ENCODE peak calls at places on chromosomes 11 and 22, in ten cellular contexts. B is suprapubic skin; U is stomach; E is astrocyte; O is PC-9; V is substantia nigra; I is neural progenitor cell; T is colonic mucosa; G is CD4-positive, CD25-positive, alpha-beta regulatory T cell; P is neuronal stem cell. Z is an unnamed sample.

GRCh38 chr11:12989428-12990242 is 19.5 kb upstream of the RASSF10 start:
- DNase-seq in B (no peak), U (no peak), E (no peak), O (no peak), V (no peak), I (peak), T (no peak), G (no peak), P (no peak), Z (no peak)

GRCh38 chr11:128465531-128465930 is 121.8 kb downstream of the ETS1 start:
- DNase-seq in B (no peak), U (no peak), E (no peak), O (no peak), V (no peak), I (no peak), T (no peak), G (no peak), P (no peak), Z (no peak)

GRCh38 chr11:64245797-64246623 is 733 bp downstream of the PPP1R14B start:
- DNase-seq in B (peak), U (peak), E (peak), O (peak), V (peak), I (peak), T (peak), G (peak), P (no peak), Z (peak)

GRCh38 chr22:42343551-42344081 is 73.2 kb upstream of the TCF20 start:
- DNase-seq in B (no peak), U (no peak), E (no peak), O (no peak), V (peak), I (peak), T (no peak), G (no peak), P (no peak), Z (no peak)

GRCh38 chr11:113387605-113388211 is at the start of gene ANKK1:
- DNase-seq in B (no peak), U (no peak), E (no peak), O (no peak), V (no peak), I (peak), T (peak), G (no peak), P (peak), Z (peak)

GRCh38 chr22:30636226-30637077 is 871 bp downstream of the SLC35E4 start:
- DNase-seq in B (no peak), U (peak), E (peak), O (peak), V (peak), I (peak), T (peak), G (peak), P (no peak), Z (peak)

GRCh38 chr11:70729949-70730348 is 331.6 kb downstream of the CTTN start:
- DNase-seq in B (no peak), U (peak), E (no peak), O (no peak), V (no peak), I (no peak), T (no peak), G (no peak), P (no peak), Z (no peak)

GRCh38 chr22:50083462-50084081 is 1.7 kb downstream of the MLC1 start:
- DNase-seq in B (no peak), U (no peak), E (no peak), O (no peak), V (no peak), I (no peak), T (no peak), G (no peak), P (no peak), Z (no peak)

GRCh38 chr22:45268958-45269844 is 15.5 kb upstream of the UPK3A start:
- DNase-seq in B (peak), U (peak), E (no peak), O (no peak), V (peak), I (peak), T (peak), G (peak), P (peak), Z (peak)

GRCh38 chr11:15499684-15500083 is 385.0 kb downstream of the INSC start:
- DNase-seq in B (no peak), U (no peak), E (no peak), O (no peak), V (no peak), I (no peak), T (no peak), G (no peak), P (no peak), Z (no peak)

GRCh38 chr22:50340157-50340879 is 2.8 kb upstream of the PPP6R2 start:
- DNase-seq in B (no peak), U (no peak), E (peak), O (peak), V (no peak), I (peak), T (no peak), G (no peak), P (no peak), Z (no peak)

GRCh38 chr11:3920148-3920852 is 64.8 kb downstream of the STIM1 start:
- DNase-seq in B (no peak), U (peak), E (peak), O (peak), V (no peak), I (no peak), T (peak), G (peak), P (no peak), Z (no peak)

GRCh38 chr11:87005569-87005921 is 32.2 kb upstream of the TMEM135 start:
- DNase-seq in B (no peak), U (no peak), E (no peak), O (no peak), V (no peak), I (no peak), T (no peak), G (no peak), P (no peak), Z (no peak)

GRCh38 chr11:65427691-65428577 is 5.3 kb downstream of the NEAT1 start:
- DNase-seq in B (peak), U (peak), E (peak), O (peak), V (no peak), I (no peak), T (peak), G (no peak), P (no peak), Z (peak)

GRCh38 chr22:43844560-43845545 is 17.5 kb downstream of the SULT4A1 start:
- DNase-seq in B (no peak), U (no peak), E (no peak), O (no peak), V (no peak), I (no peak), T (no peak), G (no peak), P (no peak), Z (no peak)

GRCh38 chr11:108220721-108221346 is 1.6 kb downstream of the NPAT start:
- DNase-seq in B (no peak), U (no peak), E (no peak), O (no peak), V (no peak), I (no peak), T (no peak), G (no peak), P (no peak), Z (no peak)

GRCh38 chr11:128422576-128423370 is 164.6 kb downstream of the ETS1 start:
- DNase-seq in B (peak), U (peak), E (no peak), O (no peak), V (no peak), I (peak), T (no peak), G (peak), P (no peak), Z (peak)

GRCh38 chr11:65529475-65530156 is 4.7 kb downstream of the SCYL1 start:
- DNase-seq in B (no peak), U (no peak), E (no peak), O (no peak), V (no peak), I (no peak), T (no peak), G (no peak), P (no peak), Z (no peak)

GRCh38 chr11:119315139-119316016 is 1.6 kb downstream of the MCAM start:
- DNase-seq in B (peak), U (no peak), E (no peak), O (peak), V (peak), I (peak), T (no peak), G (peak), P (no peak), Z (peak)

GRCh38 chr11:85988780-85989179 is 80.1 kb downstream of the PICALM start:
- DNase-seq in B (no peak), U (no peak), E (no peak), O (no peak), V (no peak), I (no peak), T (no peak), G (no peak), P (no peak), Z (no peak)

GRCh38 chr11:110565690-110566336 is 136.1 kb downstream of the FDX1 start:
- DNase-seq in B (no peak), U (peak), E (no peak), O (peak), V (no peak), I (no peak), T (no peak), G (no peak), P (no peak), Z (no peak)

GRCh38 chr11:118679483-118679882 is at the start of gene TREH:
- DNase-seq in B (no peak), U (peak), E (no peak), O (peak), V (no peak), I (no peak), T (peak), G (no peak), P (no peak), Z (peak)

GRCh38 chr22:18992543-18993198 is 56.6 kb upstream of the PRODH start:
- DNase-seq in B (no peak), U (no peak), E (no peak), O (no peak), V (no peak), I (no peak), T (no peak), G (no peak), P (no peak), Z (no peak)

GRCh38 chr11:1298695-1299492 is 10.5 kb downstream of the TOLLIP start:
- DNase-seq in B (peak), U (peak), E (peak), O (peak), V (peak), I (peak), T (peak), G (no peak), P (no peak), Z (peak)

GRCh38 chr22:40417041-40417440 is 46.6 kb downstream of the SGSM3 start:
- DNase-seq in B (no peak), U (no peak), E (no peak), O (no peak), V (no peak), I (no peak), T (no peak), G (no peak), P (no peak), Z (no peak)

GRCh38 chr11:115222218-115222862 is 281.9 kb downstream of the CADM1 start:
- DNase-seq in B (no peak), U (no peak), E (peak), O (peak), V (no peak), I (peak), T (no peak), G (peak), P (no peak), Z (no peak)

GRCh38 chr22:39910875-39911601 is 10.2 kb downstream of the GRAP2 start:
- DNase-seq in B (no peak), U (no peak), E (no peak), O (no peak), V (no peak), I (no peak), T (no peak), G (no peak), P (no peak), Z (no peak)

GRCh38 chr11:71934213-71934612 is 5.4 kb downstream of the RNF121 start:
- DNase-seq in B (no peak), U (no peak), E (no peak), O (no peak), V (no peak), I (no peak), T (no peak), G (no peak), P (no peak), Z (no peak)

GRCh38 chr11:129881570-129882170 is 13.7 kb downstream of the NFRKB start:
- DNase-seq in B (no peak), U (peak), E (no peak), O (peak), V (no peak), I (peak), T (peak), G (no peak), P (no peak), Z (peak)
- H3K27ac ChIP-seq in B (no peak), U (no peak), E (no peak), O (no peak), V (no peak), I (no peak), T (no peak), G (no peak), P (no peak), Z (no peak)

GRCh38 chr22:46770726-46771125 is 8.3 kb downstream of the TBC1D22A start:
- DNase-seq in B (peak), U (no peak), E (no peak), O (no peak), V (no peak), I (no peak), T (no peak), G (no peak), P (no peak), Z (no peak)

GRCh38 chr22:46769706-46770105 is 7.3 kb downstream of the TBC1D22A start:
- DNase-seq in B (peak), U (no peak), E (no peak), O (no peak), V (no peak), I (no peak), T (no peak), G (no peak), P (no peak), Z (no peak)

GRCh38 chr22:46767249-46767985 is 5.0 kb downstream of the TBC1D22A start:
- DNase-seq in B (peak), U (no peak), E (no peak), O (no peak), V (no peak), I (no peak), T (no peak), G (no peak), P (no peak), Z (no peak)

GRCh38 chr22:46770151-46770641 is 7.7 kb downstream of the TBC1D22A start:
- DNase-seq in B (peak), U (no peak), E (no peak), O (no peak), V (no peak), I (no peak), T (no peak), G (no peak), P (no peak), Z (no peak)

GRCh38 chr22:46769191-46769675 is 6.8 kb downstream of the TBC1D22A start:
- DNase-seq in B (peak), U (peak), E (no peak), O (no peak), V (peak), I (no peak), T (no peak), G (no peak), P (no peak), Z (peak)
- H3K27ac ChIP-seq in B (peak), U (peak), E (no peak), O (no peak), V (peak), I (no peak), T (no peak), G (no peak), P (no peak), Z (no peak)

GRCh38 chr11:69051381-69052342 is 2.9 kb downstream of the TPCN2 start:
- DNase-seq in B (no peak), U (no peak), E (no peak), O (no peak), V (no peak), I (no peak), T (no peak), G (no peak), P (no peak), Z (no peak)
- H3K27ac ChIP-seq in B (peak), U (peak), E (no peak), O (no peak), V (peak), I (no peak), T (no peak), G (peak), P (no peak), Z (no peak)

DNA sequence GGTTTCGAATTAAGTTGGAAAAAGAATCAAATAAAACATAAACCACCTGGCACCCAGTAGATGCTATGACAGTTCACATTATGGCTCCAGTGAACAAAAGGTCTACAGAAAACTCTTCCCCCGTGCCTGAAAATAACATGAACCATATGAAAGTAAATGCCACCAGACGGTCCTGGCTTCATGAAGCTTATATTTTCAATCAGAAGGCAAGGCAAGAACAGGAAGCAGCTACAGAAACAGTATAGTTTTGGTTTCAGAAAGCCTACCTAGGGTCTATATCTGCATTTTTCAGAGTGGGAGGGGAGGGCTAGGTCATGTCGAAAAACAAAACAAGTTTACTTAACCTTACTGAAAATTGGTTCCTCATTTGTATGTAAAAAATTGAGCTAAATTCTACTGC is 9.8 kb downstream of the RAB30 start:
- DNase-seq in B (no peak), U (no peak), E (no peak), O (no peak), V (no peak), I (no peak), T (no peak), G (no peak), P (no peak), Z (no peak)
- H3K27ac ChIP-seq in B (no peak), U (peak), E (no peak), O (no peak), V (no peak), I (no peak), T (no peak), G (peak), P (no peak), Z (no peak)

DNA sequence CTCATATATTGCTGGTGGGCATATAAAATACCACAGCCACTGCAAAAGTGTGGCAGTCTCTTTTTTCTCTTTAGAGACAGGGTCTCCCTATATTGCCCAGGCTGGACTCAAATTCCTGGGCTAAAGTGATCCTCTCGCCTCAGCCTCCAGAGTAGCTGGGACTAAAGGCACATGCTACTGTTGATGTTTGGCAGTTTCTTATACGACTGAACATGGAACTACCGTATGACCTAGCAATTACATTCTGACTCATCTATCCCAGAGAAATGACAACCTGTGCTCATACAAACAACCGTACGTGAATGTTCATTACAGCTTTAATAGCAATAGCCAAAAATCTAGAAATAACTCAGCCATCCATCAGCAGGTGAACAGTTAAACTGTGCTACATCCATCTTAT is 130.3 kb downstream of the MED15 start:
- DNase-seq in B (no peak), U (no peak), E (no peak), O (no peak), V (no peak), I (no peak), T (no peak), G (no peak), P (no peak), Z (no peak)
- H3K27ac ChIP-seq in B (no peak), U (no peak), E (no peak), O (no peak), V (no peak), I (no peak), T (no peak), G (no peak), P (no peak), Z (no peak)

GRCh38 chr11:11972942-11973341 is 35.5 kb downstream of the DKK3 start:
- DNase-seq in B (no peak), U (peak), E (no peak), O (no peak), V (no peak), I (no peak), T (no peak), G (no peak), P (no peak), Z (no peak)
- H3K27ac ChIP-seq in B (peak), U (peak), E (peak), O (no peak), V (peak), I (no peak), T (peak), G (no peak), P (no peak), Z (no peak)

GRCh38 chr11:73218106-73218829 is at the start of gene P2RY2:
- DNase-seq in B (peak), U (peak), E (peak), O (peak), V (peak), I (peak), T (peak), G (no peak), P (peak), Z (peak)

GRCh38 chr11:73217131-73217809 is 811 bp upstream of the P2RY2 start:
- DNase-seq in B (no peak), U (no peak), E (no peak), O (no peak), V (no peak), I (peak), T (no peak), G (no peak), P (no peak), Z (peak)

GRCh38 chr11:73218830-73219215 is 742 bp downstream of the P2RY2 start:
- DNase-seq in B (no peak), U (no peak), E (no peak), O (no peak), V (no peak), I (peak), T (no peak), G (no peak), P (no peak), Z (no peak)

GRCh38 chr11:73216466-73216865 is 1.6 kb upstream of the P2RY2 start:
- DNase-seq in B (no peak), U (no peak), E (no peak), O (no peak), V (no peak), I (peak), T (no peak), G (no peak), P (no peak), Z (no peak)

GRCh38 chr11:73217810-73218105 is 323 bp upstream of the P2RY2 start:
- DNase-seq in B (no peak), U (no peak), E (no peak), O (no peak), V (no peak), I (no peak), T (no peak), G (no peak), P (no peak), Z (no peak)
- H3K27ac ChIP-seq in B (peak), U (peak), E (no peak), O (peak), V (no peak), I (no peak), T (peak), G (no peak), P (no peak), Z (peak)